ENCODE peak calls at places on chromosomes 6 and 20, in six cellular contexts. R, Q, Z, M, J and H are unnamed samples.

GRCh38 chr6:134295953-134296553 is 21.9 kb downstream of the SGK1 start:
- DNase-seq in R (no peak), M (no peak), Z (no peak), J (no peak), Q (peak; percentile 80), H (no peak)

GRCh38 chr20:17612975-17613327 is 43.1 kb downstream of the DSTN start:
- DNase-seq in Q (no peak), Z (no peak), M (no peak), J (no peak), R (no peak), H (no peak)

GRCh38 chr6:48736486-48737206 is 625.6 kb upstream of the PTCHD4 start:
- DNase-seq in R (no peak), Z (no peak), Q (no peak), M (no peak), J (no peak), H (no peak)

GRCh38 chr20:58308680-58309527 is 611 bp upstream of the RAB22A start:
- DNase-seq in M (peak; percentile 84), J (no peak), R (peak; percentile 93), Q (peak; percentile 45), Z (peak; percentile 65), H (no peak)

GRCh38 chr6:139996253-139996834 is 621.9 kb upstream of the CITED2 start:
- DNase-seq in Q (peak; percentile 83), M (no peak), R (no peak), Z (no peak), J (no peak), H (peak; percentile 1)

GRCh38 chr6:154461348-154461747 is 49.1 kb downstream of the CNKSR3 start:
- DNase-seq in Q (no peak), R (no peak), J (no peak), M (no peak), Z (no peak), H (no peak)

GRCh38 chr6:143772662-143773061 is 70.5 kb upstream of the LTV1 start:
- DNase-seq in Z (no peak), M (no peak), Q (no peak), J (no peak), R (no peak), H (no peak)

GRCh38 chr6:35170166-35170565 is 29.0 kb upstream of the TCP11 start:
- DNase-seq in R (no peak), M (peak; percentile 31), Z (no peak), J (no peak), Q (no peak), H (no peak)

GRCh38 chr6:776394-777041 is 83.6 kb upstream of the EXOC2 start:
- DNase-seq in R (no peak), Z (no peak), Q (no peak), J (no peak), M (no peak), H (no peak)

GRCh38 chr6:7016238-7016637 is 91.5 kb upstream of the RREB1 start:
- DNase-seq in Z (no peak), J (no peak), M (no peak), Q (no peak), R (no peak), H (no peak)

GRCh38 chr6:134637282-134637681 is 312.6 kb downstream of the ALDH8A1 start:
- DNase-seq in R (no peak), Q (no peak), J (no peak), Z (no peak), M (no peak), H (no peak)

GRCh38 chr6:56659721-56660373 is 17.2 kb upstream of the DST start:
- DNase-seq in Q (peak; percentile 71), M (no peak), Z (no peak), R (no peak), J (no peak), H (no peak)

GRCh38 chr6:70413829-70414494 is 654 bp downstream of the FAM135A start:
- DNase-seq in M (no peak), R (no peak), Z (no peak), J (no peak), Q (peak; percentile 21), H (no peak)

GRCh38 chr6:68313911-68314310 is 321.2 kb upstream of the ADGRB3 start:
- DNase-seq in R (no peak), M (no peak), Q (no peak), Z (no peak), J (no peak), H (peak; percentile 1)

GRCh38 chr6:53795702-53796450 is 1.1 kb downstream of the LRRC1 start:
- DNase-seq in J (no peak), Q (peak; percentile 36), M (peak; percentile 82), Z (peak; percentile 42), R (peak; percentile 79), H (no peak)

GRCh38 chr6:132587462-132587861 is 2.1 kb downstream of the TAAR5 start:
- DNase-seq in M (no peak), Z (no peak), J (no peak), R (no peak), Q (no peak), H (no peak)

DNA sequence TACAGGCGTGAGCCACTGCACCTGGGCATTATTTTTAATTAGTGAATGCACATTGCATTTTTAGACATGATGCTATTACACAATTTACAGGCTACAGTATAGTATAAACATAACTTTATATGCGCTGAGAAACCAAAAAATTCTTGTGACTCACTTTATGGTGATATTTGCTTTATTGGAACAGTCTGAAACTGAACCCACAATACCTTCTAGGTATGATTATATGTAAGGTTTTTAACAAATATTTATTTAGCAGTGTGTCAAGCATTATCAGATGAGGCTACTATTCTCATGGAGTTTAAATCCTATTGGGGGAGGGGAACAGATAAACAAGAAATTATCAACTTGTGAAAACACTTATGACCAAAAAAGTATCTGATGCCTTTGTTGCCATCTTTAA is 159.0 kb upstream of the C6orf118 start:
- DNase-seq in J (no peak), Z (no peak), Q (no peak), M (no peak), R (no peak), H (no peak)
- H3K4me3 ChIP-seq in J (no peak overlapping the region), Z (no peak overlapping the region), Q (no peak overlapping the region), M (no peak overlapping the region), R (no peak overlapping the region), H (no peak overlapping the region)

GRCh38 chr6:4647414-4648365 is 128.5 kb upstream of the CDYL start:
- DNase-seq in R (peak; percentile 90), Z (peak; percentile 80), J (peak; percentile 61), Q (peak; percentile 20), M (peak; percentile 88), H (peak; percentile 18)
- H3K4me3 ChIP-seq in R (peak overlapping the region; percentile 71), Z (peak overlapping the region; percentile 42), J (peak overlapping the region; percentile 54), Q (peak overlapping the region; percentile 40), M (peak overlapping the region; percentile 42), H (no peak overlapping the region)

GRCh38 chr6:30100585-30101422 is 12.1 kb downstream of the TRIM31 start:
- DNase-seq in M (no peak), Z (peak; percentile 63), R (peak; percentile 84), J (no peak), Q (no peak), H (peak; percentile 53)
- H3K4me3 ChIP-seq in M (peak overlapping the region; percentile 46), Z (peak overlapping the region; percentile 49), R (peak overlapping the region; percentile 63), J (peak overlapping the region; percentile 21), Q (peak overlapping the region; percentile 59), H (no peak overlapping the region)

GRCh38 chr20:21190866-21191265 is 65.0 kb downstream of the KIZ start:
- DNase-seq in Z (no peak), Q (no peak), M (no peak), R (no peak), J (no peak), H (no peak)
- H3K4me3 ChIP-seq in Z (no peak overlapping the region), Q (no peak overlapping the region), M (no peak overlapping the region), R (no peak overlapping the region), J (no peak overlapping the region), H (no peak overlapping the region)

DNA sequence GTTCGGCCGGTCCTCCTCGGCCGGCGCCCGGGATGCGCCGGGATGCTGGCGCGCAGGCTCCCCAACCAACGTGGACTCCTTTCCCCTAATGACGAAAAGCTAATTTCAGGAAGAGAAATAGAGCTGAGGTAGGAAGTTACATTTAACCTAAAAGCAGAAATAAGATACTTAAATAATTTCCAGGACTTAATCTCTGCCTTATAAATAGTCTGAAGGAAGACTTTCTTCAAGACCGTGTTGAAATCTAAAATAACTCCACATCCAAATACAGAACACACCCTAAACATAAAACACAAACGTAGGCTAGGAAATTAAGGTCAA is 1.2 kb downstream of the ASF1A start:
- DNase-seq in R (no peak), Q (no peak), J (no peak), Z (no peak), M (no peak), H (no peak)
- H3K4me3 ChIP-seq in R (peak overlapping the region; percentile 77), Q (peak overlapping the region; percentile 81), J (peak overlapping the region; percentile 86), Z (peak overlapping the region; percentile 86), M (peak overlapping the region; percentile 64), H (peak overlapping the region; percentile 87)

GRCh38 chr6:157383471-157383870 is 2.5 kb downstream of the ZDHHC14 start:
- DNase-seq in J (no peak), R (no peak), M (no peak), Q (no peak), Z (no peak), H (no peak)
- H3K4me3 ChIP-seq in J (peak overlapping the region; percentile 80), R (peak overlapping the region; percentile 78), M (no peak overlapping the region), Q (no peak overlapping the region), Z (peak overlapping the region; percentile 99), H (no peak overlapping the region)